ENCODE peak calls at places on chromosome 6, in four cellular contexts. I is H9, E is psoas muscle, R is left ventricle myocardium inferior. M is an unnamed sample.
A peak's percentile ranks its signal among the peaks of the same experiment; 100 is the strongest.

GRCh38 chr6:11152581-11152980 is 41.1 kb upstream of the ERVFRD-1 start:
- DNase-seq in I (no peak), E (no peak), R (no peak), M (no peak)

GRCh38 chr6:54614499-54615195 is 231.9 kb upstream of the FAM83B start:
- DNase-seq in I (peak; percentile 30), R (no peak), E (peak; percentile 60), M (no peak)

GRCh38 chr6:35719407-35719829 is 17.4 kb upstream of the ARMC12 start:
- DNase-seq in R (no peak), I (no peak), E (no peak), M (no peak)

GRCh38 chr6:155883741-155884140 is 428.1 kb upstream of the NOX3 start:
- DNase-seq in I (no peak), R (no peak), E (no peak), M (no peak)

GRCh38 chr6:71248306-71248705 is 40.3 kb upstream of the OGFRL1 start:
- DNase-seq in I (peak; percentile 31), R (no peak), E (no peak), M (no peak)

GRCh38 chr6:13487122-13488014 is at the start of gene GFOD1:
- DNase-seq in R (peak; percentile 92), E (peak; percentile 94), I (peak; percentile 93), M (peak; percentile 80)

GRCh38 chr6:125957845-125958244 is 1.3 kb downstream of the HINT3 start:
- DNase-seq in R (no peak), E (no peak), I (no peak), M (no peak)

GRCh38 chr6:126064994-126065401 is 78.7 kb downstream of the TRMT11 start:
- DNase-seq in I (no peak), E (no peak), R (no peak), M (no peak)

GRCh38 chr6:109801794-109802193 is 110.7 kb downstream of the FIG4 start:
- DNase-seq in I (no peak), R (no peak), E (no peak), M (no peak)

GRCh38 chr6:88477411-88477810 is 311.3 kb upstream of the CNR1 start:
- DNase-seq in E (no peak), I (no peak), R (no peak), M (no peak)

GRCh38 chr6:165701005-165701404 is 38.0 kb upstream of the PDE10A start:
- DNase-seq in I (no peak), E (no peak), R (no peak), M (no peak)

GRCh38 chr6:110816677-110817076 is 1.4 kb upstream of the CDK19 start:
- DNase-seq in I (no peak), E (no peak), R (no peak), M (no peak)

GRCh38 chr6:30998785-30999184 is 11.5 kb upstream of the MUC22 start:
- DNase-seq in R (no peak), I (no peak), E (no peak), M (no peak)

GRCh38 chr6:170181338-170181690 is 109.6 kb downstream of the DLL1 start:
- DNase-seq in I (no peak), R (no peak), E (no peak), M (no peak)

GRCh38 chr6:32970413-32971244 is 2.2 kb downstream of the BRD2 start:
- DNase-seq in I (peak; percentile 80), R (peak; percentile 92), E (peak; percentile 96), M (peak; percentile 64)

GRCh38 chr6:16426241-16426640 is 187.9 kb downstream of the GMPR start:
- DNase-seq in I (no peak), R (no peak), E (no peak), M (no peak)

GRCh38 chr6:142926494-142927273 is 18.3 kb downstream of the HIVEP2 start:
- DNase-seq in R (peak; percentile 88), E (peak; percentile 93), I (peak; percentile 54), M (peak; percentile 87)

GRCh38 chr6:127117979-127118504 is 429 bp upstream of the RSPO3 start:
- DNase-seq in I (no peak), E (peak; percentile 45), R (no peak), M (no peak)

GRCh38 chr6:109794201-109794926 is 103.3 kb downstream of the FIG4 start:
- DNase-seq in I (no peak), R (no peak), E (no peak), M (no peak)

GRCh38 chr6:24566020-24566752 is 71.4 kb downstream of the ALDH5A1 start:
- DNase-seq in R (no peak), E (no peak), I (no peak), M (no peak)

GRCh38 chr6:69007781-69008180 is 372.7 kb downstream of the ADGRB3 start:
- DNase-seq in E (no peak), R (no peak), I (no peak), M (no peak)

GRCh38 chr6:9799582-9799981 is 615.3 kb downstream of the TFAP2A start:
- DNase-seq in I (no peak), R (no peak), E (no peak), M (no peak)

GRCh38 chr6:137764464-137764863 is 102.6 kb upstream of the TNFAIP3 start:
- DNase-seq in R (no peak), I (no peak), E (no peak), M (no peak)

GRCh38 chr6:43702522-43703440 is 15.2 kb upstream of the MRPS18A start:
- DNase-seq in R (peak; percentile 94), E (peak; percentile 96), I (peak; percentile 97), M (no peak)

GRCh38 chr6:21355638-21356037 is 237.9 kb upstream of the SOX4 start:
- DNase-seq in I (no peak), E (no peak), R (no peak), M (no peak)

GRCh38 chr6:116210750-116211425 is 43.0 kb downstream of the TSPYL4 start:
- DNase-seq in I (no peak), R (peak; percentile 61), E (peak; percentile 76), M (no peak)

GRCh38 chr6:167426620-167427019 is 101.7 kb downstream of the TTLL2 start:
- DNase-seq in E (no peak), I (no peak), R (no peak), M (no peak)

GRCh38 chr6:44223471-44224153 is at the start of gene SLC29A1:
- DNase-seq in I (peak; percentile 84), R (peak; percentile 89), E (peak; percentile 89), M (peak; percentile 63)

GRCh38 chr6:100346828-100347227 is 117.9 kb downstream of the SIM1 start:
- DNase-seq in I (no peak), R (no peak), E (no peak), M (no peak)

GRCh38 chr6:145360865-145361264 is 374.5 kb downstream of the EPM2A start:
- DNase-seq in I (no peak), E (no peak), R (no peak), M (no peak)

GRCh38 chr6:39085129-39085528 is 29.9 kb downstream of the SAYSD1 start:
- DNase-seq in E (no peak), I (no peak), R (no peak), M (no peak)

GRCh38 chr6:42095776-42096541 is 45.6 kb downstream of the TAF8 start:
- DNase-seq in E (peak; percentile 21), I (peak; percentile 41), R (no peak), M (no peak)

GRCh38 chr6:42103218-42103617 is 39.2 kb downstream of the C6orf132 start:
- DNase-seq in E (no peak), I (no peak), R (no peak), M (no peak)

GRCh38 chr6:42101186-42101657 is 41.2 kb downstream of the C6orf132 start:
- DNase-seq in E (no peak), I (no peak), R (no peak), M (no peak)

GRCh38 chr6:42100029-42100901 is 42.2 kb downstream of the C6orf132 start:
- DNase-seq in I (no peak), E (no peak), R (no peak), M (no peak)

GRCh38 chr6:42099340-42100028 is 42.9 kb downstream of the C6orf132 start:
- DNase-seq in E (no peak), I (no peak), R (no peak), M (no peak)
- H3K4me1 ChIP-seq in E (no peaks in the 10 kb centered on the region), I (no peaks in the 10 kb centered on the region), R (peaks cover 44% of the 10 kb centered on the region), M (peaks cover 4% of the 10 kb centered on the region)

GRCh38 chr6:80316655-80317332 is 210.3 kb downstream of the BCKDHB start:
- DNase-seq in E (no peak), R (no peak), I (no peak), M (no peak)
- TF ChIP-seq CTCF in E (no peak), R (no peak), I (no peak), M (no peak)

DNA sequence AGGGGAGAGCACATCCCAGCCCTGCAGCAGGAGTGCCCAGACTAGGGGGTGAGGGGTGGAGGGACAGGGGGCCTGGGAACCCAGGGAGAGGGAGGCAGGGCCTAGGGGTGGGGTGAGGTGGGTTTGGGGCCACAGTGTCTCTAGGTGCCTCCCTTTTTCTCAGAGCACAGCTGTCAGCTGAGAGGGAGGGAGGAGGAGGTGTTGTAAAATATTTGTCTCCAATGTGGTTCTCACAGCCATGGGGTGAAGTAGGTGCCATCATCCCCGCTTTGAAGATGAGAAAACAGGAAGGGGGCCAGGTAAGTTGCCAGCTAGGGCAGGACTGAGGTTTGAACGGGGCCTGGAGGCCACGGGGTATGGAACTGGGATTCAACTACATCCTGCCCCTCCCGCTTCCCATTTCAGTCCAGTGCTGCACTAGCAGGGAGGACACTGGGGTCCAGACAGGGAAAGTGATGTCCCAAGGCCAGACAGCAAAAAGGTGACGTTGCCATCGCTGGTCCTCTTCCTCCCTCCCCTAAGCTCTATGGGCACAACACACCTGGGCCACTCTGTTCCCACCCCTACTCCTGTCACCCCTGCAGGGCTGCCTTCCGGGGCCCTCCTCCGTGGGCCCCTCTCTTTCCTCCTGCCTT is 20.3 kb downstream of the PACSIN1 start:
- DNase-seq in E (no peak), I (no peak), R (no peak), M (peak; percentile 27)
- H3K27ac ChIP-seq in E (no peak overlapping the region), I (no peak overlapping the region), R (no peak overlapping the region), M (no peak overlapping the region)

DNA sequence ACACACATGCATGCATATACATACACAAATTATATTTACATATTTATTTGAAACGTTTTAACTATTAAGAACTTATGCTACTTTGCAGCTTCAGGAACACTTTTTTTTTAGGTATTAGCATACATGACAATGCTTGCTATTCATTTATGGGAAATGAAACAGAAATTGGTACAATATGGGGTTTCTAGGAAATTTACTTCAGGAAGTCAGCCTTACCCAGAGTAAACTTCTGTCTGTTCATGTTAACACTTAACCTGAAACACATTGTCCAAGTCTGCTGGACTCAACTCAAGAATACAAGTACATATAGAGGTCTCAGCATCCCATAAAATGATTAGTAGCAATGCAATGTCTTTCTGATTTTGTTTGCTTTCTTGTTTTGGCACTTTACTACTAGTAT is 145.6 kb downstream of the RPS12 start:
- DNase-seq in R (no peak), I (no peak), E (no peak), M (no peak)
- H3K4me1 ChIP-seq in R (peaks cover 19% of the 10 kb centered on the region), I (no peaks in the 10 kb centered on the region), E (peaks cover 26% of the 10 kb centered on the region), M (no peaks in the 10 kb centered on the region)

DNA sequence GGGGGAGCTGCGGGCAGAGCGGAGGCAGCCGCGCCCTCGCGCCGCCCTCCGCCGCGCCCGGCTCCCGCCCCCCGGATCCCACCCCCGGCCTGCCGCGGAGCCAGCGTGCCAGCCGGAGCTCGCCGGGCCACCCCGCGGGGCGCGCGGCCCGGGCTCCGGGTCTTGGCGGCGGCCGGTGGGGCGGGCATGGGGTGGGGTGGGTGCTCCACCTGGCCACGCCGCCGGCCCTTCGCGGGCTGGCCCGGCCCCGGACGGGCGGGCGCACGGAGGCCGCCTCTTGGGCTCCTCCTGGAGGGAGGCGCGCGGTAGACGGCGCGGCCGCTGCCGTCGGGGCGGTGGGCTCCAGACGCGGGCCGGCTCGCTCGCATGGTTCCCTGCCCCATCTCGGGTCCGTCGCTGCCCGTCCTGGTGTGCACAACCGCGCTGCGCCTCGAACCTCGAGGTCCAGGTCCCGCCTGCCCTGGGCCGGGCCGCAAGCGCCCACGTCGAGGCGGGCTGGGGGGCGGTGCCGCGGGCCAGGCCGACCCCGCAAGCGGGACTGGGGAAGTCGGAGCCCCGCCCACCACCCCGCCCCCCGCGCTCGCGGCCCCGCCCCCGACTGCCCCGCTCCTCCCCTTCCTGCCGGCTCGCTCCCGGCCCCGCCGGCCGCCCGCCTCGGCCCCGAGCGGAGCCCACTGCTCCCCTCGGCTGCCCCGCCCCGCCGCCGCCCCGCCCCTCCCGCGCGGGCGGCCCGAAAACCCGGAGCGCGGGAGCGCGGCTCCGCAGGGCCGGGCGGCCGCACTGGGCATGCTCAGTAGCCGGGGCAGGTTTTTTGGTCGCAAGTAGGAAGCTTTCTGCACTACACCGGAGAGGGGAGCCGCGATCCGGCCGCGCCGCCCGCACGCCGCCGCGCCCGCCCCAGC is at the start of gene CDYL:
- DNase-seq in I (peak; percentile 87), R (peak; percentile 89), E (peak; percentile 94), M (peak; percentile 93)
- TF ChIP-seq CTCF in I (peak; percentile 49), R (peak; percentile 48), E (peak; percentile 36), M (no peak)